ENCODE peak calls at places on chromosomes 1 and 21, in five cellular contexts. L, E, V, I and Z are unnamed samples.

GRCh38 chr1:206029484-206029883 is 5.8 kb upstream of the CTSE start:
- DNase-seq in V (no peak), I (no peak), L (peak), E (no peak), Z (no peak)

GRCh38 chr1:73781257-73781656 is 416.7 kb downstream of the LRRIQ3 start:
- DNase-seq in E (no peak), L (no peak), V (no peak), I (no peak), Z (peak)

GRCh38 chr1:3468236-3469103 is 14.0 kb downstream of the ARHGEF16 start:
- DNase-seq in V (no peak), L (no peak), E (no peak), I (no peak), Z (no peak)

GRCh38 chr1:201282931-201283829 is at the start of gene PKP1:
- DNase-seq in L (no peak), V (no peak), I (no peak), E (peak), Z (no peak)

GRCh38 chr1:203592156-203592555 is 34.5 kb upstream of the ATP2B4 start:
- DNase-seq in I (peak), E (no peak), V (no peak), L (no peak), Z (no peak)

GRCh38 chr1:185045793-185046441 is 559 bp downstream of the RNF2 start:
- DNase-seq in E (peak), V (peak), L (peak), I (no peak), Z (peak)

GRCh38 chr1:62335656-62336055 is 16.4 kb upstream of the KANK4 start:
- DNase-seq in L (no peak), V (no peak), E (no peak), I (no peak), Z (no peak)

GRCh38 chr1:58013237-58013636 is 533.3 kb downstream of the OMA1 start:
- DNase-seq in I (no peak), V (no peak), E (peak), L (no peak), Z (peak)

GRCh38 chr1:207188901-207189300 is 84.9 kb downstream of the C4BPA start:
- DNase-seq in I (no peak), E (no peak), V (no peak), L (no peak), Z (no peak)

GRCh38 chr1:56025942-56026341 is 553.4 kb downstream of the PLPP3 start:
- DNase-seq in L (peak), E (no peak), I (no peak), V (no peak), Z (no peak)

GRCh38 chr1:113456967-113457366 is 66.7 kb downstream of the MAGI3 start:
- DNase-seq in V (no peak), I (no peak), L (peak), E (no peak), Z (peak)

GRCh38 chr1:116514708-116515525 is 55.9 kb downstream of the CD58 start:
- DNase-seq in V (peak), I (no peak), E (no peak), L (peak), Z (no peak)

GRCh38 chr1:68975534-68975933 is 478.7 kb upstream of the DEPDC1 start:
- DNase-seq in I (no peak), V (no peak), E (no peak), L (no peak), Z (no peak)

GRCh38 chr1:1211541-1212511 is 2.1 kb downstream of the TNFRSF4 start:
- DNase-seq in V (peak), E (peak), I (no peak), L (no peak), Z (no peak)

GRCh38 chr1:14970115-14970798 is 183.3 kb upstream of the TMEM51 start:
- DNase-seq in I (peak), E (no peak), L (peak), V (no peak), Z (peak)

GRCh38 chr1:89041055-89041707 is 18.5 kb upstream of the GBP3 start:
- DNase-seq in I (no peak), E (no peak), V (no peak), L (peak), Z (no peak)

GRCh38 chr1:173453982-173454381 is 23.2 kb upstream of the PRDX6 start:
- DNase-seq in L (no peak), I (no peak), V (no peak), E (no peak), Z (no peak)

GRCh38 chr1:12594966-12595838 is 22.8 kb downstream of the DHRS3 start:
- DNase-seq in V (no peak), I (peak), L (peak), E (peak), Z (no peak)

GRCh38 chr1:63073530-63074306 is 248.6 kb upstream of the FOXD3 start:
- DNase-seq in E (peak), V (no peak), I (peak), L (no peak), Z (no peak)

GRCh38 chr21:32096411-32096810 is 182.4 kb downstream of the MIS18A start:
- DNase-seq in E (peak), V (no peak), L (peak), I (no peak), Z (no peak)

GRCh38 chr1:98555814-98556213 is 105.7 kb upstream of the SNX7 start:
- DNase-seq in L (no peak), I (no peak), E (no peak), V (no peak), Z (no peak)

GRCh38 chr1:212981025-212981495 is 30.7 kb downstream of the VASH2 start:
- DNase-seq in V (no peak), I (no peak), E (no peak), L (no peak), Z (no peak)

GRCh38 chr1:151968058-151968457 is 25.6 kb downstream of the S100A10 start:
- DNase-seq in I (no peak), V (peak), L (peak), E (no peak), Z (no peak)

GRCh38 chr1:159978107-159978398 is 24.0 kb upstream of the SLAMF9 start:
- DNase-seq in V (no peak), E (no peak), L (no peak), I (no peak), Z (no peak)

GRCh38 chr1:167555971-167556714 is 2.6 kb upstream of the CREG1 start:
- DNase-seq in V (peak), E (peak), L (peak), I (peak), Z (peak)

GRCh38 chr1:98110674-98111073 is 189.8 kb upstream of the DPYD start:
- DNase-seq in I (no peak), L (peak), V (no peak), E (no peak), Z (peak)

GRCh38 chr1:245458761-245459174 is 304.0 kb downstream of the KIF26B start:
- DNase-seq in L (peak), E (no peak), I (no peak), V (no peak), Z (peak)

GRCh38 chr1:2312589-2313301 is 78.6 kb downstream of the MORN1 start:
- DNase-seq in L (no peak), V (no peak), E (no peak), I (peak), Z (no peak)

GRCh38 chr1:87644033-87644432 is 315.4 kb downstream of the LMO4 start:
- DNase-seq in L (peak), E (no peak), I (no peak), V (no peak), Z (peak)

GRCh38 chr1:89692601-89693503 is 59.9 kb downstream of the LRRC8C start:
- DNase-seq in L (peak), I (no peak), E (no peak), V (no peak), Z (no peak)

GRCh38 chr1:223504741-223505140 is 111.5 kb downstream of the CCDC185 start:
- DNase-seq in I (peak), V (no peak), E (no peak), L (peak), Z (no peak)

GRCh38 chr1:2251363-2251762 is 23.2 kb downstream of the SKI start:
- DNase-seq in I (no peak), V (no peak), L (no peak), E (no peak), Z (no peak)

GRCh38 chr1:205444931-205445652 is 10.8 kb downstream of the BLACAT1 start:
- DNase-seq in E (no peak), I (peak), V (no peak), L (no peak), Z (no peak)

GRCh38 chr21:45959182-45959581 is 22.4 kb upstream of the COL6A1 start:
- DNase-seq in I (no peak), V (no peak), L (no peak), E (no peak), Z (no peak)

GRCh38 chr1:86419277-86419903 is 4.6 kb upstream of the CLCA2 start:
- DNase-seq in E (no peak), V (peak), I (no peak), L (peak), Z (no peak)

GRCh38 chr1:228430243-228430642 is 13.6 kb upstream of the TRIM17 start:
- DNase-seq in E (no peak), V (no peak), L (no peak), I (no peak), Z (no peak)

GRCh38 chr1:108533351-108534083 is 26.4 kb upstream of the EEIG2 start:
- DNase-seq in E (no peak), I (no peak), V (no peak), L (no peak), Z (no peak)

GRCh38 chr21:44523567-44524181 is 16.3 kb downstream of the KRTAP10-1 start:
- DNase-seq in I (no peak), E (no peak), L (no peak), V (no peak), Z (no peak)

GRCh38 chr1:53781654-53782053 is 42.7 kb upstream of the GLIS1 start:
- DNase-seq in L (peak), I (no peak), V (no peak), E (no peak), Z (no peak)

GRCh38 chr1:41521766-41522165 is 37.3 kb upstream of the EDN2 start:
- DNase-seq in E (no peak), I (no peak), V (no peak), L (no peak), Z (no peak)